ENCODE peak calls at places on chromosomes 3 and 15, in ten cellular contexts. D, X, H, Y, O, B, M, R, N and K are unnamed samples.

GRCh38 chr3:160617636-160618035 is 52.3 kb upstream of the KPNA4 start:
- DNase-seq in D (no peak), X (no peak), H (no peak), Y (no peak), O (no peak), B (no peak), M (no peak), R (no peak), N (no peak), K (no peak)

GRCh38 chr15:88648357-88649214 is 9.8 kb downstream of the ISG20 start:
- DNase-seq in D (no peak), X (no peak), H (peak; percentile 24), Y (peak; percentile 59), O (peak; percentile 64), B (peak; percentile 60), M (no peak), R (no peak), N (no peak), K (peak; percentile 59)

GRCh38 chr3:82080792-82081191 is 319.3 kb upstream of the GBE1 start:
- DNase-seq in D (no peak), X (no peak), H (no peak), Y (no peak), O (peak; percentile 61), B (no peak), M (peak; percentile 13), R (no peak), N (no peak), K (no peak)

GRCh38 chr3:107117922-107118576 is 259.2 kb upstream of the CCDC54 start:
- DNase-seq in D (peak; percentile 8), X (no peak), H (no peak), Y (no peak), O (peak; percentile 78), B (peak; percentile 21), M (peak; percentile 65), R (peak; percentile 48), N (peak; percentile 6), K (peak; percentile 86)

GRCh38 chr3:9915252-9916141 is 1.4 kb upstream of the IL17RC start:
- DNase-seq in D (peak; percentile 50), X (peak; percentile 85), H (peak; percentile 41), Y (peak; percentile 58), O (peak; percentile 78), B (peak; percentile 47), M (peak; percentile 18), R (peak; percentile 50), N (no peak), K (peak; percentile 65)

GRCh38 chr15:95742836-95743235 is 587.7 kb upstream of the NR2F2 start:
- DNase-seq in D (no peak), X (no peak), H (no peak), Y (no peak), O (no peak), B (no peak), M (no peak), R (no peak), N (no peak), K (peak; percentile 14)

GRCh38 chr15:36177590-36178281 is 401.7 kb upstream of the CDIN1 start:
- DNase-seq in D (no peak), X (no peak), H (no peak), Y (no peak), O (peak; percentile 90), B (no peak), M (no peak), R (no peak), N (no peak), K (peak; percentile 47)

GRCh38 chr3:75035146-75035545 is 420.7 kb upstream of the CNTN3 start:
- DNase-seq in D (no peak), X (no peak), H (no peak), Y (no peak), O (no peak), B (no peak), M (no peak), R (no peak), N (no peak), K (no peak)

GRCh38 chr15:38945551-38946298 is 381.1 kb upstream of the RASGRP1 start:
- DNase-seq in D (no peak), X (no peak), H (no peak), Y (no peak), O (no peak), B (no peak), M (no peak), R (no peak), N (no peak), K (no peak)

GRCh38 chr15:80611543-80612080 is 83.5 kb upstream of the ABHD17C start:
- DNase-seq in D (no peak), X (no peak), H (no peak), Y (no peak), O (no peak), B (no peak), M (no peak), R (no peak), N (no peak), K (no peak)

GRCh38 chr3:24725514-24726255 is 231.0 kb upstream of the THRB start:
- DNase-seq in D (no peak), X (no peak), H (no peak), Y (no peak), O (peak; percentile 67), B (no peak), M (no peak), R (no peak), N (no peak), K (no peak)

GRCh38 chr3:124178531-124178930 is 186.6 kb upstream of the ROPN1 start:
- DNase-seq in D (no peak), X (no peak), H (no peak), Y (no peak), O (peak; percentile 80), B (no peak), M (no peak), R (no peak), N (no peak), K (no peak)

GRCh38 chr3:125262155-125262554 is 49.6 kb upstream of the SLC12A8 start:
- DNase-seq in D (no peak), X (no peak), H (no peak), Y (no peak), O (no peak), B (no peak), M (no peak), R (no peak), N (no peak), K (no peak)

GRCh38 chr3:27677554-27677953 is 44.6 kb downstream of the EOMES start:
- DNase-seq in D (no peak), X (no peak), H (no peak), Y (no peak), O (peak; percentile 90), B (no peak), M (peak; percentile 83), R (no peak), N (no peak), K (peak; percentile 99)

GRCh38 chr3:184235381-184236032 is 6.1 kb downstream of the VWA5B2 start:
- DNase-seq in D (no peak), X (no peak), H (no peak), Y (no peak), O (no peak), B (no peak), M (no peak), R (no peak), N (no peak), K (no peak)